ENCODE peak calls at places on chromosomes 7 and 10, in six cellular contexts. W is MM.1S, L is neural progenitor cell, Q is HCT116, S is SK-N-SH, V is GM23248. U is an unnamed sample.

GRCh38 chr10:91210435-91210834 is 10.0 kb upstream of the PCGF5 start:
- DNase-seq in W (peak), S (peak), L (no peak), V (no peak), Q (no peak), U (no peak)

GRCh38 chr10:44386546-44387052 is 1.7 kb upstream of the CXCL12 start:
- DNase-seq in Q (no peak), S (peak), W (peak), V (peak), L (peak), U (peak)

GRCh38 chr7:41881313-41882130 is 178.6 kb upstream of the INHBA start:
- DNase-seq in V (no peak), L (no peak), Q (no peak), S (no peak), W (peak), U (no peak)

GRCh38 chr10:74988787-74989574 is 122.5 kb upstream of the SAMD8 start:
- DNase-seq in W (no peak), L (no peak), S (no peak), V (peak), Q (no peak), U (no peak)

GRCh38 chr7:22801907-22802306 is 20.7 kb downstream of the TOMM7 start:
- DNase-seq in L (no peak), S (no peak), Q (no peak), W (no peak), V (no peak), U (no peak)

GRCh38 chr7:87152897-87153641 is 816 bp downstream of the DMTF1 start:
- DNase-seq in V (peak), S (no peak), L (peak), Q (no peak), W (peak), U (peak)

GRCh38 chr7:136278057-136278456 is 300.9 kb upstream of the MTPN start:
- DNase-seq in V (no peak), L (no peak), S (no peak), Q (no peak), W (no peak), U (no peak)

GRCh38 chr7:48028937-48029336 is at the start of gene SUN3:
- DNase-seq in S (no peak), V (no peak), Q (no peak), L (no peak), W (no peak), U (no peak)

GRCh38 chr7:55458351-55458750 is 93.2 kb downstream of the LANCL2 start:
- DNase-seq in V (no peak), W (no peak), Q (no peak), L (no peak), S (no peak), U (peak)

GRCh38 chr7:31633894-31634494 is 53.0 kb upstream of the PPP1R17 start:
- DNase-seq in Q (peak), S (peak), W (peak), V (peak), L (peak), U (peak)
- TF ChIP-seq EZH2phosphoT487 in Q (no peak), S (no peak), W (no peak), V (no peak), L (no peak), U (no peak)

GRCh38 chr10:83372646-83373045 is 766.7 kb upstream of the GHITM start:
- DNase-seq in W (no peak), L (no peak), S (no peak), V (no peak), Q (no peak), U (no peak)

GRCh38 chr10:83371696-83372490 is 767.4 kb upstream of the GHITM start:
- DNase-seq in L (no peak), S (no peak), Q (no peak), V (no peak), W (no peak), U (no peak)

GRCh38 chr10:83367036-83367435 is 772.3 kb upstream of the GHITM start:
- DNase-seq in Q (no peak), W (no peak), S (no peak), V (no peak), L (no peak), U (no peak)
- H2AFZ ChIP-seq in Q (no peak), W (no peak), S (no peak), V (no peak), L (no peak), U (no peak)

GRCh38 chr10:99930731-99931550 is 78.8 kb downstream of the DNMBP start:
- DNase-seq in W (no peak), S (no peak), V (no peak), L (no peak), Q (peak), U (peak)

GRCh38 chr10:99924856-99925255 is 84.9 kb downstream of the DNMBP start:
- DNase-seq in Q (no peak), V (no peak), S (no peak), L (no peak), W (no peak), U (no peak)

GRCh38 chr10:99926925-99927718 is 82.6 kb downstream of the DNMBP start:
- DNase-seq in W (no peak), Q (no peak), S (no peak), V (peak), L (no peak), U (peak)

GRCh38 chr10:99927719-99928280 is 81.9 kb downstream of the DNMBP start:
- DNase-seq in L (peak), S (no peak), W (no peak), V (no peak), Q (no peak), U (no peak)

GRCh38 chr10:99929360-99929759 is 80.4 kb downstream of the DNMBP start:
- DNase-seq in Q (no peak), S (no peak), V (no peak), L (no peak), W (no peak), U (no peak)
- H3K9ac ChIP-seq in Q (no peak), S (no peak), V (no peak), L (no peak), W (no peak), U (no peak)

GRCh38 chr7:16431646-16432424 is 10.5 kb upstream of the CRPPA start:
- DNase-seq in V (peak), S (peak), W (peak), L (peak), Q (peak), U (peak)
- TF ChIP-seq EZH2phosphoT487 in V (no peak), S (no peak), W (no peak), L (no peak), Q (no peak), U (no peak)

DNA sequence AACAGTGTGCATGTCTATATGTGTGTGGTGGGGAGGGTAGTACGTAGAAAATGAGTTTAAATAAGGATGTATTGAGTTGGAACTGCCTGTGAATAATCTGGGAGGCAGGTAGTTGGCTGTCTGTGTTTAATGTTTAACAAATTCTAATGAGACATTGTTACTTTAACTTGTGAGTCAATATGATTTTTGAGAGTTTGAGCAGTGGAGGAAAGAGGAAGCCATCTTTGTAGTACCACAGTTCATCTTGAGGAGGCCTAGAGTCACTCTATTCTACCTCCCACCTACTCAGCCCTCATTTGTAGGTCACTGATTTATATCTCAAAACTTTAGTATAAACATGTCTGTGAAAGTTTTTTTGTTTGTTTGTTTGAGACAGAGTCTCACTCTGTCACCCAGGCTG is 129.9 kb upstream of the ITGB1 start:
- DNase-seq in V (no peak), W (no peak), S (no peak), Q (no peak), L (no peak), U (no peak)
- H2AFZ ChIP-seq in V (no peak), W (no peak), S (no peak), Q (no peak), L (no peak), U (no peak)